ENCODE peak calls at places on chromosomes 12 and 14, in eight cellular contexts. Z, A, T, J, G, B, D and C are unnamed samples.

GRCh38 chr12:31850268-31850667 is 108.9 kb upstream of the RESF1 start:
- DNase-seq in Z (no peak), A (peak; percentile 8), T (no peak), J (no peak), G (no peak), B (no peak), D (no peak), C (no peak)

GRCh38 chr12:131860472-131861260 is 32.5 kb downstream of the MMP17 start:
- DNase-seq in Z (no peak), A (peak; percentile 90), T (peak; percentile 69), J (peak; percentile 76), G (peak; percentile 21), B (no peak), D (peak; percentile 44), C (peak; percentile 60)

GRCh38 chr14:32940066-32940651 is 1.5 kb downstream of the NPAS3 start:
- DNase-seq in Z (no peak), A (peak; percentile 24), T (no peak), J (no peak), G (no peak), B (no peak), D (no peak), C (no peak)

GRCh38 chr14:54818201-54819133 is 84.2 kb downstream of the GCH1 start:
- DNase-seq in Z (no peak), A (peak; percentile 53), T (peak; percentile 64), J (no peak), G (peak; percentile 24), B (no peak), D (no peak), C (no peak)

GRCh38 chr12:64514456-64514855 is 62.5 kb downstream of the TBK1 start:
- DNase-seq in Z (no peak), A (no peak), T (no peak), J (no peak), G (no peak), B (no peak), D (no peak), C (no peak)

GRCh38 chr12:29427964-29428363 is 47.0 kb upstream of the ERGIC2 start:
- DNase-seq in Z (no peak), A (no peak), T (no peak), J (no peak), G (no peak), B (no peak), D (peak; percentile 36), C (no peak)

GRCh38 chr14:49497725-49498348 is 88.3 kb downstream of the RPS29 start:
- DNase-seq in Z (no peak), A (peak; percentile 81), T (peak; percentile 34), J (no peak), G (no peak), B (no peak), D (peak; percentile 72), C (no peak)

GRCh38 chr14:101544550-101544949 is 16.7 kb upstream of the DIO3 start:
- DNase-seq in Z (no peak), A (no peak), T (no peak), J (no peak), G (no peak), B (no peak), D (no peak), C (no peak)

GRCh38 chr12:1805441-1806081 is 14.8 kb upstream of the LRTM2 start:
- DNase-seq in Z (peak; percentile 47), A (no peak), T (no peak), J (peak; percentile 49), G (no peak), B (no peak), D (no peak), C (no peak)

GRCh38 chr12:65615091-65615490 is 209.2 kb upstream of the HMGA2 start:
- DNase-seq in Z (no peak), A (peak; percentile 96), T (no peak), J (no peak), G (no peak), B (no peak), D (no peak), C (no peak)

GRCh38 chr14:54177861-54178591 is 218.8 kb upstream of the CDKN3 start:
- DNase-seq in Z (no peak), A (no peak), T (no peak), J (no peak), G (no peak), B (no peak), D (no peak), C (no peak)

GRCh38 chr14:51869426-51870113 is 9.2 kb downstream of the GNG2 start:
- DNase-seq in Z (no peak), A (no peak), T (no peak), J (no peak), G (no peak), B (no peak), D (no peak), C (no peak)

GRCh38 chr14:90534091-90534837 is 137.4 kb downstream of the CALM1 start:
- DNase-seq in Z (no peak), A (no peak), T (no peak), J (no peak), G (no peak), B (no peak), D (no peak), C (no peak)

GRCh38 chr14:90532826-90533525 is 136.1 kb downstream of the CALM1 start:
- DNase-seq in Z (no peak), A (no peak), T (no peak), J (no peak), G (no peak), B (no peak), D (no peak), C (no peak)

GRCh38 chr14:90533591-90534021 is 136.8 kb downstream of the CALM1 start:
- DNase-seq in Z (no peak), A (no peak), T (no peak), J (no peak), G (no peak), B (no peak), D (no peak), C (no peak)

GRCh38 chr14:90530523-90530922 is 133.7 kb downstream of the CALM1 start:
- DNase-seq in Z (no peak), A (no peak), T (no peak), J (no peak), G (no peak), B (no peak), D (no peak), C (no peak)

DNA sequence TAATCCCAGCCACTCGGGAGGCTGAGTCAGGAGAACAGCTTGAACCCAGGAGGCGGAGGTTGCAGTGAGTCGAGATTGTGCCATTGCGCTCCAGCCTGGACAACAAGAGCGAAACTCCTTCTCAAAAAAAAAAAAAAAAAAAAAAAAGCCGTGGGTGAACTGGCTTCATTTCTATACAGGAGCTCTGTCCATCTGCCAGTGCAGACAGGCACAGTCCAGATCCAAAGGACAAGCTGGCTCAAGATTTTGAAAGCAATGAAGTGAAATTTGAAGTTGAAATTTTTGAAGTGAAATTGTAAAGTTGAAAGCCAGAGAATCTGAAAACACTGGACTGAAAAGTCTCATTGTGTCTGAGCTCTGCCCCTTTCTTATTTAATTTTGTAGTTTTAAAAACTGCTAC is 134.7 kb downstream of the CALM1 start:
- DNase-seq in Z (no peak), A (no peak), T (no peak), J (no peak), G (no peak), B (no peak), D (no peak), C (no peak)
- TF ChIP-seq CTCF in Z (no peak), A (no peak), T (no peak), J (no peak), G (no peak), B (no peak), D (no peak), C (no peak)

GRCh38 chr12:5661820-5662219 is 229.9 kb downstream of the NTF3 start:
- DNase-seq in Z (no peak), A (no peak), T (no peak), J (no peak), G (peak; percentile 25), B (no peak), D (no peak), C (no peak)

GRCh38 chr12:5655120-5655519 is 223.2 kb downstream of the NTF3 start:
- DNase-seq in Z (no peak), A (no peak), T (no peak), J (no peak), G (no peak), B (no peak), D (no peak), C (no peak)

GRCh38 chr12:5665615-5666014 is 233.7 kb downstream of the NTF3 start:
- DNase-seq in Z (no peak), A (peak; percentile 33), T (no peak), J (no peak), G (no peak), B (no peak), D (no peak), C (no peak)

GRCh38 chr12:5656836-5657235 is 224.9 kb downstream of the NTF3 start:
- DNase-seq in Z (no peak), A (no peak), T (no peak), J (no peak), G (no peak), B (no peak), D (no peak), C (no peak)

DNA sequence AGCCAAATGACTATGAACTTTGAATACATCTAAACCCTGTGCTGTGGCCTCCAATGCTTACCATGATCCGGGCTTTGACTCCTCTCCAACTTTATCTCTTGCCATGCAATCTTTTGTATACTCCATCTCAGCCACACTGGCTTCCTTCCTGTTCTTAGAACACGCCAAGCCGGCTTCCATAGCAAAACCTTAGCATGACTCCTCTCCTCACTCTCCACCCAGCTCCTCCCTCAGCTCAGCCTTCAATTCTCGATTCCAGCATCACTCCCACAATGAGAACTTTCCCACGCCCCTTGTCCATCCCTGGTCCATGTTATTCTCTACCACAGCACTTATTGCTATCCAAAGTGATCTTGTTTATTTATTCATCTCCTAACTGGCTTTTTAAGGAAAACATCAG is 228.4 kb downstream of the NTF3 start:
- DNase-seq in Z (no peak), A (no peak), T (no peak), J (no peak), G (no peak), B (no peak), D (no peak), C (no peak)
- H3K27ac ChIP-seq in Z (no peak overlapping the region), A (no peak overlapping the region), T (no peak overlapping the region), J (no peak overlapping the region), G (no peak overlapping the region), B (no peak overlapping the region), D (no peak overlapping the region), C (no peak overlapping the region)

DNA sequence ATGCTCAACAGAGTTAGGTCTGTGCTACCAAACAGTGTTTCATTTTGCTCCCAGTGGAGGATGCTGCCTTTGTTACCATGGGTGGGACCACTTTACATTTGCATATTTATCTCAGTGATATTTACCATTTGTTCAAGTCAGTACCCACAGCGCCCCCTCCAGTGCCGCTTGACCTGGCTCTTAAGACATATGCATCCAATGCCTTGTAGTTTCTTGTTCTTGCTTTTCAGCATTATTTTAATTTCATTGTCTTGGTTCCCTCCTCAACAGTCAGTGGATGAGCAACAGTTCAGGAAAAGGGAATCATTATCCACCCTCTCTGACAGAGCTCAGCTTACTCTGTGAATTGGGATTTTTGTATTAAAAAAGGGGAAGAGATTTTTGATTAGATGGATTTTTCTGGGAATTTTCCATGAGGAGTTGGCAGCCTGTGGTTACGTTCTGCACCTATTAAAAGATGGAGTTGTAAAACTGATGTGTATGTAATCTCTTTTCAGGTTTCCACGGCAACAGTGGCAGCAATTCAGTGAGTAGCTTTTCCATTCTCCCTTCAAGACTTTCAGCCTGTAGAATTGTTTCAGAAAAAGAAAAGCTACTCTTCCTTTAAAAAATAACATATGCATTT is 240.5 kb upstream of the DAAM1 start:
- DNase-seq in Z (no peak), A (peak; percentile 21), T (no peak), J (no peak), G (no peak), B (no peak), D (no peak), C (no peak)
- TF ChIP-seq CTCF in Z (no peak), A (peak; percentile 6), T (no peak), J (no peak), G (no peak), B (no peak), D (peak; percentile 20), C (no peak)

GRCh38 chr12:16352481-16352880 is 5.0 kb downstream of the MGST1 start:
- DNase-seq in Z (no peak), A (peak; percentile 47), T (no peak), J (no peak), G (no peak), B (no peak), D (no peak), C (no peak)
- H3K27ac ChIP-seq in Z (peak overlapping the region; percentile 84), A (no peak overlapping the region), T (no peak overlapping the region), J (no peak overlapping the region), G (no peak overlapping the region), B (no peak overlapping the region), D (no peak overlapping the region), C (no peak overlapping the region)